ENCODE peak calls at places on chromosomes 5 and 9, in five cellular contexts. One of them, this sample, is unnamed.

GRCh38 chr9:87640385-87640795 is 85.5 kb upstream of the CTSL start:
- DNase-seq in astrocyte: peak
- DNase-seq in cardiac fibroblast: peak
- DNase-seq in IMR-90: peak
- DNase-seq in kidney: peak
- DNase-seq in this sample: peak

GRCh38 chr5:1729641-1730486 is 69.8 kb downstream of the MRPL36 start:
- DNase-seq in cardiac fibroblast: no peak
- DNase-seq in kidney: peak
- DNase-seq in IMR-90: no peak
- DNase-seq in astrocyte: no peak
- DNase-seq in this sample: no peak

GRCh38 chr5:39580702-39581498 is 156.1 kb upstream of the DAB2 start:
- DNase-seq in IMR-90: peak
- DNase-seq in astrocyte: peak
- DNase-seq in cardiac fibroblast: peak
- DNase-seq in kidney: no peak
- DNase-seq in this sample: peak

GRCh38 chr5:109487753-109488420 is 78.1 kb upstream of the PJA2 start:
- DNase-seq in cardiac fibroblast: no peak
- DNase-seq in astrocyte: no peak
- DNase-seq in kidney: no peak
- DNase-seq in IMR-90: no peak
- DNase-seq in this sample: no peak

GRCh38 chr9:94639045-94639995 is at the start of gene FBP1:
- DNase-seq in kidney: peak
- DNase-seq in cardiac fibroblast: peak
- DNase-seq in astrocyte: no peak
- DNase-seq in IMR-90: no peak
- DNase-seq in this sample: no peak

GRCh38 chr9:32426278-32426939 is 42.0 kb downstream of the ACO1 start:
- DNase-seq in IMR-90: peak
- DNase-seq in astrocyte: peak
- DNase-seq in cardiac fibroblast: peak
- DNase-seq in kidney: no peak
- DNase-seq in this sample: no peak

GRCh38 chr5:109016300-109016699 is 268.6 kb downstream of the FER start:
- DNase-seq in IMR-90: peak
- DNase-seq in astrocyte: peak
- DNase-seq in cardiac fibroblast: peak
- DNase-seq in kidney: no peak
- DNase-seq in this sample: no peak

GRCh38 chr9:136011376-136011702 is 50.2 kb upstream of the UBAC1 start:
- DNase-seq in cardiac fibroblast: no peak
- DNase-seq in IMR-90: no peak
- DNase-seq in kidney: no peak
- DNase-seq in astrocyte: no peak
- DNase-seq in this sample: no peak

GRCh38 chr5:84602371-84602771 is 217.7 kb upstream of the EDIL3 start:
- DNase-seq in kidney: no peak
- DNase-seq in astrocyte: peak
- DNase-seq in cardiac fibroblast: peak
- DNase-seq in IMR-90: no peak
- DNase-seq in this sample: no peak

GRCh38 chr9:138112791-138113600 is 235.4 kb downstream of the CACNA1B start:
- DNase-seq in cardiac fibroblast: no peak
- DNase-seq in kidney: peak
- DNase-seq in IMR-90: no peak
- DNase-seq in astrocyte: no peak
- DNase-seq in this sample: no peak

GRCh38 chr5:138949988-138950387 is 74.9 kb upstream of the LRRTM2 start:
- DNase-seq in IMR-90: no peak
- DNase-seq in cardiac fibroblast: no peak
- DNase-seq in kidney: peak
- DNase-seq in astrocyte: no peak
- DNase-seq in this sample: no peak

GRCh38 chr9:123434619-123435240 is 78.7 kb downstream of the CRB2 start:
- DNase-seq in kidney: no peak
- DNase-seq in cardiac fibroblast: peak
- DNase-seq in astrocyte: no peak
- DNase-seq in IMR-90: no peak
- DNase-seq in this sample: no peak

GRCh38 chr9:21326526-21327139 is 8.6 kb downstream of the KLHL9 start:
- DNase-seq in kidney: no peak
- DNase-seq in IMR-90: peak
- DNase-seq in astrocyte: peak
- DNase-seq in cardiac fibroblast: peak
- DNase-seq in this sample: no peak

GRCh38 chr9:109206670-109207069 is 39.6 kb upstream of the FRRS1L start:
- DNase-seq in IMR-90: no peak
- DNase-seq in cardiac fibroblast: peak
- DNase-seq in kidney: no peak
- DNase-seq in astrocyte: no peak
- DNase-seq in this sample: no peak

GRCh38 chr5:61732796-61733195 is 400.7 kb downstream of the ZSWIM6 start:
- DNase-seq in astrocyte: no peak
- DNase-seq in kidney: no peak
- DNase-seq in IMR-90: no peak
- DNase-seq in cardiac fibroblast: no peak
- DNase-seq in this sample: no peak

DNA sequence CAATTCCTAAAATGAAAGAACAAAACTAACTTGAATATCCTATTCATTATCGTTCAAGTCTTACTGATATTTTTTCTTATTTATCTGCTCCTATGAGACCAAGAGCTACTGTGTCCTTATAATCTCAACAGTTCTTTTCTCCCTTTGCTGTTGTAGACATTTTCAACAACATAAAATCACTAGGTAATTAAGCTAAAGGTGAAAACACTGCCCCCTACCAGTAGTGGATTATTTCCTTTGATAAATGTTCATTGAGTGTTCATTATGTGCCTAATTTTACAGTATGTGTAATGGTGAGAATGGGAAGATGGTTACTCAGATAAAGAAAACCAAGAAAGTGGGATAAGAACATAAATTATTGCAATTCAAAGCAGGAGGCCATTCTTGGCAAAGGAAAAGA is 41.4 kb upstream of the PAPPA start:
- DNase-seq in astrocyte: no peak
- DNase-seq in IMR-90: peak
- DNase-seq in cardiac fibroblast: peak
- DNase-seq in kidney: no peak
- DNase-seq in this sample: no peak
- TF ChIP-seq CTCF in astrocyte: no peak
- TF ChIP-seq CTCF in IMR-90: peak
- TF ChIP-seq CTCF in cardiac fibroblast: peak
- TF ChIP-seq CTCF in kidney: peak
- TF ChIP-seq CTCF in this sample: peak

GRCh38 chr9:70406446-70406862 is 8.0 kb downstream of the KLF9 start:
- DNase-seq in cardiac fibroblast: peak
- DNase-seq in IMR-90: peak
- DNase-seq in astrocyte: peak
- DNase-seq in kidney: no peak
- DNase-seq in this sample: no peak
- H3K4me3 ChIP-seq in cardiac fibroblast: peak
- H3K4me3 ChIP-seq in IMR-90: no peak
- H3K4me3 ChIP-seq in astrocyte: peak
- H3K4me3 ChIP-seq in kidney: peak
- H3K4me3 ChIP-seq in this sample: no peak

GRCh38 chr5:152673601-152674000 is 268.5 kb upstream of the NMUR2 start:
- DNase-seq in kidney: no peak
- DNase-seq in astrocyte: no peak
- DNase-seq in cardiac fibroblast: no peak
- DNase-seq in IMR-90: no peak
- DNase-seq in this sample: no peak

GRCh38 chr5:152674403-152674802 is 269.3 kb upstream of the NMUR2 start:
- DNase-seq in cardiac fibroblast: no peak
- DNase-seq in astrocyte: no peak
- DNase-seq in IMR-90: no peak
- DNase-seq in kidney: no peak
- DNase-seq in this sample: no peak

GRCh38 chr5:152676177-152676576 is 271.1 kb upstream of the NMUR2 start:
- DNase-seq in kidney: no peak
- DNase-seq in cardiac fibroblast: no peak
- DNase-seq in astrocyte: no peak
- DNase-seq in IMR-90: no peak
- DNase-seq in this sample: no peak
- TF ChIP-seq CTCF in kidney: no peak
- TF ChIP-seq CTCF in cardiac fibroblast: no peak
- TF ChIP-seq CTCF in astrocyte: no peak
- TF ChIP-seq CTCF in IMR-90: no peak
- TF ChIP-seq CTCF in this sample: no peak

GRCh38 chr9:120867676-120868338 is 9.2 kb downstream of the PHF19 start:
- DNase-seq in IMR-90: no peak
- DNase-seq in kidney: no peak
- DNase-seq in astrocyte: no peak
- DNase-seq in cardiac fibroblast: no peak
- DNase-seq in this sample: no peak
- H3K4me3 ChIP-seq in IMR-90: peak
- H3K4me3 ChIP-seq in kidney: peak
- H3K4me3 ChIP-seq in astrocyte: no peak
- H3K4me3 ChIP-seq in cardiac fibroblast: no peak
- H3K4me3 ChIP-seq in this sample: peak

DNA sequence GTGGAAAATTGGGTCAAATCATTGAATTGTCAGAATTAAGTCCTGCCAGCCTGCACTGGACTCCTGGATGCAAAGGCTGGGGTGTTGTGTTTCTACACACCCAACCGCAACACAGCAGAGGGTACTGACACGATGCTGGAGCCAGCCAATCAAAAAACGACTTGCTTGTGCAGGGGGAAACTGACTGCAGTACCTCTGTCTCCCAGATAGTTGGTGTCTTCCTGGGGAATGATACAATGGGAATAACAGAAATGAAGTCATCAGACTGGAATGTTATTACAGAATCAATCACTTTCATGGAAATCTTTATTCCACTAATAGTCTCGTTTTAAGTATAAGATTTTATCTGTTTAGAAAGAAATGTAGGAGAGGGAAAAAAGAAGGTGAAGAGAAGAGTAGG is 330.3 kb downstream of the MLLT3 start:
- DNase-seq in cardiac fibroblast: peak
- DNase-seq in IMR-90: peak
- DNase-seq in astrocyte: peak
- DNase-seq in kidney: no peak
- DNase-seq in this sample: no peak
- TF ChIP-seq CTCF in cardiac fibroblast: peak
- TF ChIP-seq CTCF in IMR-90: peak
- TF ChIP-seq CTCF in astrocyte: peak
- TF ChIP-seq CTCF in kidney: no peak
- TF ChIP-seq CTCF in this sample: peak

GRCh38 chr9:97983524-97984187 is 515 bp downstream of the ANP32B start:
- DNase-seq in IMR-90: peak
- DNase-seq in cardiac fibroblast: peak
- DNase-seq in astrocyte: peak
- DNase-seq in kidney: peak
- DNase-seq in this sample: no peak
- H3K4me3 ChIP-seq in IMR-90: peak
- H3K4me3 ChIP-seq in cardiac fibroblast: peak
- H3K4me3 ChIP-seq in astrocyte: peak
- H3K4me3 ChIP-seq in kidney: peak
- H3K4me3 ChIP-seq in this sample: peak

GRCh38 chr5:72412283-72413055 is 92.3 kb downstream of the PTCD2 start:
- DNase-seq in IMR-90: peak
- DNase-seq in cardiac fibroblast: peak
- DNase-seq in kidney: no peak
- DNase-seq in astrocyte: peak
- DNase-seq in this sample: peak
- TF ChIP-seq CTCF in IMR-90: peak
- TF ChIP-seq CTCF in cardiac fibroblast: peak
- TF ChIP-seq CTCF in kidney: no peak
- TF ChIP-seq CTCF in astrocyte: peak
- TF ChIP-seq CTCF in this sample: peak

GRCh38 chr9:133254471-133254870 is 20.5 kb downstream of the ABO start:
- DNase-seq in cardiac fibroblast: no peak
- DNase-seq in astrocyte: no peak
- DNase-seq in IMR-90: no peak
- DNase-seq in kidney: no peak
- DNase-seq in this sample: no peak
- H3K4me3 ChIP-seq in cardiac fibroblast: no peak
- H3K4me3 ChIP-seq in astrocyte: no peak
- H3K4me3 ChIP-seq in IMR-90: no peak
- H3K4me3 ChIP-seq in kidney: no peak
- H3K4me3 ChIP-seq in this sample: no peak